ENCODE peak calls at places on chromosomes 16 and 17, in four cellular contexts. H is stimulated activated CD4-positive, alpha-beta T cell treated with anti-CD3 and anti-CD28 coated beads, Interleukin-12 subunit alpha, Interleukin-12 subunit beta, amount 100 ng/mL, for 24 hours; R is Calu3; D is activated CD4-positive, alpha-beta T cell treated with anti-CD3 and anti-CD28 coated beads, Interleukin-2, amount 10 ng/mL, durations not matched to agents 7 days and 5 days. F is an unnamed sample.

GRCh38 chr17:72566671-72567484 is 446.1 kb downstream of the SOX9 start:
- DNase-seq in H (no peak), R (no peak), D (no peak), F (no peak)

GRCh38 chr16:79093554-79093967 is 507.0 kb downstream of the MAF start:
- DNase-seq in H (no peak), R (no peak), D (peak), F (no peak)

GRCh38 chr17:77371888-77372443 is 231.2 kb downstream of the SEC14L1 start:
- DNase-seq in H (no peak), R (no peak), D (no peak), F (no peak)

GRCh38 chr16:16139806-16140205 is 83.5 kb downstream of the ABCC6 start:
- DNase-seq in H (no peak), R (no peak), D (no peak), F (no peak)

GRCh38 chr17:48960834-48961515 is 7.4 kb downstream of the GIP start:
- DNase-seq in H (no peak), R (no peak), D (no peak), F (peak)

GRCh38 chr16:830107-830870 is 29.8 kb upstream of the GNG13 start:
- DNase-seq in H (no peak), R (no peak), D (no peak), F (no peak)

GRCh38 chr16:10878644-10879498 is 1.9 kb downstream of the CIITA start:
- DNase-seq in H (no peak), R (peak), D (peak), F (peak)

GRCh38 chr17:43874293-43874692 is 27.3 kb downstream of the CD300LG start:
- DNase-seq in H (no peak), R (no peak), D (no peak), F (no peak)

GRCh38 chr17:44820631-44821196 is 9.4 kb downstream of the GJC1 start:
- DNase-seq in H (no peak), R (peak), D (no peak), F (no peak)

GRCh38 chr17:1110844-1111598 is 68.8 kb downstream of the ABR start:
- DNase-seq in H (no peak), R (peak), D (no peak), F (no peak)

GRCh38 chr17:73958453-73958852 is 245.0 kb upstream of the RPL38 start:
- DNase-seq in H (no peak), R (no peak), D (no peak), F (no peak)

GRCh38 chr17:50265690-50266306 is 8.5 kb upstream of the TMEM92 start:
- DNase-seq in H (no peak), R (no peak), D (no peak), F (no peak)

GRCh38 chr17:1714488-1714979 is 4.4 kb upstream of the TLCD2 start:
- DNase-seq in H (no peak), R (peak), D (peak), F (peak)

GRCh38 chr17:60065136-60065535 is 13.6 kb downstream of the HEATR6 start:
- DNase-seq in H (no peak), R (no peak), D (no peak), F (no peak)

GRCh38 chr17:2378905-2379304 is 22.0 kb downstream of the MNT start:
- DNase-seq in H (no peak), R (no peak), D (no peak), F (no peak)

GRCh38 chr17:58756246-58757161 is 850 bp downstream of the PPM1E start:
- DNase-seq in H (no peak), R (no peak), D (no peak), F (no peak)

GRCh38 chr17:60395508-60396065 is 3.7 kb upstream of the USP32 start:
- DNase-seq in H (no peak), R (no peak), D (no peak), F (no peak)

GRCh38 chr16:4693956-4694663 is 748 bp downstream of the NUDT16L1 start:
- DNase-seq in H (no peak), R (peak), D (peak), F (peak)

GRCh38 chr17:63399316-63399715 is 46.8 kb downstream of the CYB561 start:
- DNase-seq in H (no peak), R (no peak), D (no peak), F (no peak)

GRCh38 chr16:61295311-61295710 is 740.9 kb downstream of the CDH8 start:
- DNase-seq in H (no peak), R (no peak), D (no peak), F (no peak)

GRCh38 chr17:76422860-76423259 is 30.1 kb downstream of the UBE2O start:
- DNase-seq in H (no peak), R (no peak), D (no peak), F (no peak)

GRCh38 chr17:48241770-48242497 is 134.4 kb downstream of the SNX11 start:
- DNase-seq in H (no peak), R (no peak), D (no peak), F (no peak)

GRCh38 chr16:88423448-88423850 is 29.6 kb upstream of the ZFPM1 start:
- DNase-seq in H (no peak), R (no peak), D (no peak), F (no peak)

GRCh38 chr16:76199681-76200210 is 77.5 kb upstream of the CNTNAP4 start:
- DNase-seq in H (no peak), R (no peak), D (no peak), F (no peak)

GRCh38 chr17:55540414-55541091 is 29.3 kb upstream of the SMIM36 start:
- DNase-seq in H (no peak), R (no peak), D (no peak), F (no peak)

GRCh38 chr16:84284168-84284722 is 10.4 kb upstream of the WFDC1 start:
- DNase-seq in H (no peak), R (peak), D (no peak), F (no peak)

GRCh38 chr17:42329025-42329976 is 41.0 kb downstream of the STAT5A start:
- DNase-seq in H (no peak), R (peak), D (no peak), F (no peak)

GRCh38 chr16:56728027-56728426 is 1.9 kb upstream of the NUP93 start:
- DNase-seq in H (no peak), R (no peak), D (no peak), F (no peak)

GRCh38 chr17:79038545-79039135 is 14.7 kb downstream of the C1QTNF1 start:
- DNase-seq in H (no peak), R (no peak), D (no peak), F (no peak)

GRCh38 chr17:64781394-64781793 is 119.3 kb upstream of the SMURF2 start:
- DNase-seq in H (no peak), R (no peak), D (peak), F (no peak)

F was measured in erythroblast.